ENCODE peak calls at places on chromosome 2, in nine cellular contexts. B is cardiac muscle cell, T is small intestine, N is sigmoid colon, J is heart right ventricle, E is mesendoderm, M is suprapubic skin, O is Peyer's patch, Y is fibroblast of lung. S is an unnamed sample. For H3K27me3, the result is how much of the 10 kb centered on the place peaks cover.

GRCh38 chr2:108240966-108241365 is 1.2 kb downstream of the SULT1C3 start:
- DNase-seq in B (no peak), T (no peak), N (no peak), J (no peak), E (no peak), M (no peak), O (no peak), Y (no peak), S (no peak)

GRCh38 chr2:3636586-3637310 is 21.3 kb upstream of the ALLC start:
- DNase-seq in B (no peak), T (no peak), N (peak), J (no peak), E (no peak), M (peak), O (no peak), Y (no peak), S (no peak)

GRCh38 chr2:112625474-112626114 is 20.1 kb upstream of the SLC20A1 start:
- DNase-seq in B (no peak), T (no peak), N (peak), J (no peak), E (no peak), M (peak), O (no peak), Y (no peak), S (no peak)

GRCh38 chr2:219155054-219155644 is 5.5 kb downstream of the NHEJ1 start:
- DNase-seq in B (peak), T (peak), N (no peak), J (no peak), E (peak), M (no peak), O (no peak), Y (peak), S (no peak)

GRCh38 chr2:231052494-231053451 is 3.9 kb upstream of the PSMD1 start:
- DNase-seq in B (peak), T (peak), N (peak), J (peak), E (peak), M (peak), O (peak), Y (peak), S (peak)

GRCh38 chr2:14137643-14138042 is 494.9 kb upstream of the LRATD1 start:
- DNase-seq in B (no peak), T (peak), N (no peak), J (no peak), E (peak), M (no peak), O (no peak), Y (no peak), S (no peak)

GRCh38 chr2:80102026-80102425 is 202.5 kb downstream of the LRRTM1 start:
- DNase-seq in B (no peak), T (no peak), N (no peak), J (no peak), E (no peak), M (no peak), O (no peak), Y (peak), S (no peak)

GRCh38 chr2:48548871-48549270 is 18.9 kb downstream of the STON1 start:
- DNase-seq in B (peak), T (no peak), N (no peak), J (no peak), E (no peak), M (no peak), O (no peak), Y (peak), S (no peak)

GRCh38 chr2:75619992-75620740 is 26.4 kb upstream of the MRPL19 start:
- DNase-seq in B (no peak), T (no peak), N (no peak), J (no peak), E (no peak), M (no peak), O (no peak), Y (peak), S (no peak)

GRCh38 chr2:39216495-39217191 is 27.1 kb downstream of the CDKL4 start:
- DNase-seq in B (no peak), T (peak), N (no peak), J (no peak), E (no peak), M (no peak), O (peak), Y (no peak), S (no peak)

GRCh38 chr2:238148981-238149380 is 9.8 kb upstream of the ERFE start:
- DNase-seq in B (no peak), T (no peak), N (no peak), J (no peak), E (no peak), M (no peak), O (no peak), Y (no peak), S (no peak)

GRCh38 chr2:150097891-150098595 is 389.4 kb downstream of the RND3 start:
- DNase-seq in B (peak), T (peak), N (no peak), J (no peak), E (peak), M (no peak), O (no peak), Y (peak), S (no peak)

GRCh38 chr2:794554-795244 is 117.5 kb upstream of the TMEM18 start:
- DNase-seq in B (no peak), T (no peak), N (no peak), J (no peak), E (no peak), M (no peak), O (no peak), Y (no peak), S (peak)

GRCh38 chr2:42516418-42516817 is 22.6 kb upstream of the KCNG3 start:
- DNase-seq in B (no peak), T (no peak), N (no peak), J (no peak), E (no peak), M (no peak), O (no peak), Y (no peak), S (no peak)

GRCh38 chr2:70939001-70939846 is 3.5 kb downstream of the ATP6V1B1 start:
- DNase-seq in B (no peak), T (no peak), N (peak), J (no peak), E (peak), M (no peak), O (no peak), Y (no peak), S (no peak)

GRCh38 chr2:217331577-217332139 is 471.8 kb upstream of the TNP1 start:
- DNase-seq in B (peak), T (no peak), N (no peak), J (no peak), E (peak), M (no peak), O (no peak), Y (peak), S (no peak)

GRCh38 chr2:191622374-191623320 is 55.3 kb upstream of the NABP1 start:
- DNase-seq in B (no peak), T (no peak), N (no peak), J (no peak), E (no peak), M (no peak), O (no peak), Y (no peak), S (no peak)

GRCh38 chr2:17765423-17765822 is 11.5 kb downstream of the GEN1 start:
- DNase-seq in B (peak), T (peak), N (no peak), J (no peak), E (no peak), M (no peak), O (no peak), Y (no peak), S (no peak)

DNA sequence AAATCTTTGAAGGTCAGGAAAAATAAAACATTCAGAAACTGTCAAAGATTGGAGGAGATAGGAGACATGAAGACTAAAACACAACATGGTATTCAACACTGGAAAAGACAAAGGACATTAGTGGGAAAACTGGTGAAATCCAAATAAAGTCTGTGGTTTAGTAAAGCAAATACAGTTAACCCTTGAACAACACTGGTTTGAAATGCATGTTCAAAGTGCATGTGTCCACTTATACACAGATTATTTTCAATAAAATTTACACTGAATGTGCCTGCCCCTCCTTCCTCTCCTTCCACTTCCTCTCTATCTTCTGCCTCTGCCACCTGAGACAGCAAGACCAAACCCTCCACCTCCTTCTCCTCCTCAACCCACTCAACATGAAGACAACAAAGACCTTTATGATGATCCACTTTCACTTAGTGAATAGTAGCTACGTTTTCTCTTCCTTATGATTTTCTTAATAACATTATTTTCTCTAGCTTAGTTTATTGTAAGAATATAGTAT is 14.5 kb downstream of the OLA1 start:
- DNase-seq in B (no peak), T (no peak), N (no peak), J (no peak), E (no peak), M (no peak), O (no peak), Y (no peak), S (no peak)
- H3K4me3 ChIP-seq in B (no peak), T (no peak), N (no peak), J (no peak), E (no peak), M (no peak), O (no peak), Y (no peak), S (no peak)

GRCh38 chr2:224968051-224968450 is 74.2 kb downstream of the DOCK10 start:
- DNase-seq in B (no peak), T (no peak), N (no peak), J (no peak), E (no peak), M (no peak), O (no peak), Y (no peak), S (no peak)

GRCh38 chr2:224971214-224971613 is 71.1 kb downstream of the DOCK10 start:
- DNase-seq in B (no peak), T (peak), N (no peak), J (no peak), E (peak), M (no peak), O (peak), Y (no peak), S (no peak)

GRCh38 chr2:224969095-224969494 is 73.2 kb downstream of the DOCK10 start:
- DNase-seq in B (no peak), T (no peak), N (no peak), J (no peak), E (no peak), M (no peak), O (no peak), Y (no peak), S (no peak)

GRCh38 chr2:224969633-224970292 is 72.5 kb downstream of the DOCK10 start:
- DNase-seq in B (no peak), T (no peak), N (no peak), J (no peak), E (no peak), M (no peak), O (no peak), Y (no peak), S (no peak)

DNA sequence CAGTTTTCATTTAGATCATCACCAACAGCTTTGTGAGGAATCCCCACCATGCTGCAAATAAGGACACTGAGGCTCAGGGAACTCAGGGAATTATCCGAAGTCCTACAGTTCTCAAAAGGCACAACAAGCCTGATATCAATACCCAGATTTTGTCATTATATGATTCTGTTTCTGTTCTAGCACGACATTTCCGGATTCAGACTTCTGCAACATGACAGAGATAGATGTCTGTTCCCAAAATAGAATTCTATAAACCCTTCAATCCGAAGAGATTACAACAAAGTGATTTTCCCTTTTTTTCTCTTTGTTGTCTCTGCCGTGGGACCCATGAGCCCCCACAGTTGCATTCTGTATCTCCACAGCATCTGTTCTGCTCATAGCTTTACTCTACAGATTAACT is 72.0 kb downstream of the DOCK10 start:
- DNase-seq in B (no peak), T (no peak), N (no peak), J (no peak), E (no peak), M (no peak), O (no peak), Y (no peak), S (no peak)
- H3K27ac ChIP-seq in B (no peak), T (no peak), N (no peak), J (no peak), E (no peak), M (no peak), O (peak), Y (no peak), S (no peak)

GRCh38 chr2:240182001-240182400 is 41.5 kb upstream of the OTOS start:
- DNase-seq in B (no peak), T (no peak), N (no peak), J (no peak), E (no peak), M (peak), O (no peak), Y (no peak), S (no peak)

GRCh38 chr2:240184198-240184590 is 43.7 kb upstream of the OTOS start:
- DNase-seq in B (no peak), T (no peak), N (peak), J (no peak), E (no peak), M (peak), O (no peak), Y (no peak), S (no peak)

GRCh38 chr2:240182476-240182875 is 42.0 kb upstream of the OTOS start:
- DNase-seq in B (no peak), T (no peak), N (no peak), J (no peak), E (no peak), M (peak), O (no peak), Y (no peak), S (no peak)

GRCh38 chr2:240183370-240184197 is 43.1 kb upstream of the OTOS start:
- DNase-seq in B (no peak), T (no peak), N (peak), J (no peak), E (no peak), M (peak), O (no peak), Y (no peak), S (no peak)

DNA sequence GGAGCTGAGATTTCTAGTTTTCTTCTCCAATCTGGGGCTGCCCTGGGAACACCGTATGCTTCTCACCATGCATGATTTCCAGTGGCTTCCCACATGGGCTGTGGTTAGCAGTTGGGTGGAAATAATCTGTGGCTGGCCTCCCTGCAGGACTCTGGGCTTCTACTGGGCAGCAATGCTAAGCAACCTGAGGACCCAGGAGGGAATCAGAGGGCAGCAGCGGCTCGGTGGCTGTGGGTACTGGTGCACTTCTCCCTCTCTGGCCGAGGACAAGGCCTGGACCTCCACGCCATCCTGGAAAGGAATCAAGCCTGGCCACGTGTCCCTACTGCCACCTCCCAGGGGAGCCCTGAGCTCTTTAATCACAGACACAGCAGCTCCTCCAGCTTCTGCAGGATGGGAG is 42.5 kb upstream of the OTOS start:
- DNase-seq in B (no peak), T (no peak), N (no peak), J (no peak), E (no peak), M (peak), O (no peak), Y (no peak), S (no peak)
- H3K27me3 ChIP-seq in B (under half), T (under half), N (under half), J (under half), E (under half), M (under half), O (under half), Y (under half), S (under half)

DNA sequence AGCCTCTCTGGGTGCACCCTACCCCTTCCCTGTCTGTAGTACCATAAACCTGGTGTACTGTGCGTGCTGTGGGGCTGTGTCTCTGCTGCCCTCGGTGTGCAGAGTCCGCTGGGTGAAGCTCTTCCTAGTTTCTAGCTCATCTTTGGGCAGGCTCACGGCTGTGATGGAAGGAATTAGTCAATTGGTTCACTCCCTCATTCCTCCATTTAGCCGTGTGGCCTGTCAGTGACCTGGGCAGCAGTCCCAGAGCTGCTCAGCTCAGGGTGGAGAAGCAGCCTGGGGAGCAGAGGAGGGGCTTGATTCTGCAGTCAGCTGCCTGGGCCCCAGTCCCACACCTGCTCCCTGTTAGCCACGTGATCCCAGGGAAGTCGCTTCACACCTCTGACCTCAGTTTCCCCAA is 133.1 kb upstream of the HDAC4 start:
- DNase-seq in B (peak), T (no peak), N (no peak), J (peak), E (no peak), M (no peak), O (no peak), Y (no peak), S (no peak)
- H3K4me3 ChIP-seq in B (no peak), T (no peak), N (no peak), J (no peak), E (no peak), M (no peak), O (no peak), Y (no peak), S (no peak)

GRCh38 chr2:175976758-175977157 is 25.3 kb downstream of the LNPK start:
- DNase-seq in B (no peak), T (no peak), N (no peak), J (no peak), E (no peak), M (no peak), O (no peak), Y (peak), S (no peak)

GRCh38 chr2:175973373-175973772 is 28.7 kb downstream of the LNPK start:
- DNase-seq in B (no peak), T (no peak), N (no peak), J (no peak), E (no peak), M (no peak), O (no peak), Y (no peak), S (no peak)
- H3K27ac ChIP-seq in B (no peak), T (no peak), N (no peak), J (no peak), E (no peak), M (no peak), O (no peak), Y (no peak), S (no peak)

DNA sequence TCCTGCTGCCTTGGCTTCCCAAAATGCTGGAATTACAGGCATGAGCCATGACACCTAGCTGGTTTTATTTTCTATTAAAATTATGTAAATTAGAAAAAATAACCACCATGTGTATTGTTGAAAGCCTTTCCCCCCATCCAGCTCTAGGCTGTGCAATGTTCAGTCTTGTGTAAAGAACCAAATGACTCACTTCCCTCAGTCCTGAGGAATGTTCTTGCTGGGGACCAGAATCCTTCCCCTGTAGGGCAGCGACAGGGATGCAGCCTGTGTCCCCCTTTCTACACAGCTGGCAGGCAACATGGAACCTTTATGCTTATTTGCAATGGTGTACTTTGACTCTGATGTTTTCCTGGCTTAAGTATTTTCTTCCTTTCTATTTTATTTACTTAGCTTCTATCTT is 29.4 kb downstream of the AOX1 start:
- DNase-seq in B (peak), T (no peak), N (no peak), J (no peak), E (no peak), M (no peak), O (no peak), Y (peak), S (no peak)
- H3K27me3 ChIP-seq in B (under half), T (under half), N (under half), J (under half), E (under half), M (under half), O (under half), Y (under half), S (under half)

GRCh38 chr2:189698020-189698887 is 23.8 kb downstream of the ANKAR start:
- DNase-seq in B (peak), T (peak), N (no peak), J (no peak), E (peak), M (no peak), O (peak), Y (peak), S (no peak)
- H3K4me3 ChIP-seq in B (no peak), T (no peak), N (no peak), J (no peak), E (no peak), M (no peak), O (no peak), Y (no peak), S (no peak)

S was measured in right atrium auricular region.